ENCODE peak calls at places on chromosomes 11 and 22, in eight cellular contexts. Z is H1; K is effector memory CD4-positive, alpha-beta T cell; F is vagina; C is Peyer's patch; B is colonic mucosa; U is cardiac muscle cell; R is GM23248. L is an unnamed sample. For H3K36me3 and H3K4me1, the result is how much of the 10 kb centered on the place peaks cover.

GRCh38 chr11:31806944-31807790 is 4.0 kb downstream of the PAX6 start:
- DNase-seq in B (no peak), F (no peak), U (no peak), Z (peak), K (no peak), R (no peak), C (no peak), L (no peak)

GRCh38 chr11:80586464-80586863 is 1145.6 kb upstream of the TENM4 start:
- DNase-seq in U (no peak), K (no peak), B (no peak), C (no peak), Z (no peak), F (no peak), R (no peak), L (no peak)

GRCh38 chr11:114562166-114562916 is 2.7 kb upstream of the NXPE1 start:
- DNase-seq in B (no peak), K (no peak), F (no peak), U (peak), R (peak), Z (no peak), C (no peak), L (no peak)

GRCh38 chr11:13073119-13073981 is 64.2 kb downstream of the RASSF10 start:
- DNase-seq in R (peak), B (no peak), K (no peak), Z (no peak), U (peak), F (no peak), C (no peak), L (no peak)

GRCh38 chr11:134252539-134253188 is 488 bp downstream of the THYN1 start:
- DNase-seq in U (peak), R (peak), F (no peak), Z (no peak), K (no peak), C (peak), B (peak), L (no peak)

GRCh38 chr11:123630126-123630531 is 24.3 kb downstream of the SCN3B start:
- DNase-seq in B (no peak), U (no peak), F (no peak), R (no peak), Z (no peak), C (no peak), K (no peak), L (no peak)

GRCh38 chr11:31236052-31236652 is 133.4 kb downstream of the DCDC1 start:
- DNase-seq in Z (no peak), F (no peak), R (peak), C (no peak), K (no peak), U (peak), B (no peak), L (no peak)

GRCh38 chr11:35968386-35969088 is 24.7 kb downstream of the LDLRAD3 start:
- DNase-seq in B (no peak), R (no peak), U (no peak), Z (no peak), C (no peak), F (no peak), K (no peak), L (no peak)

GRCh38 chr22:28112548-28113043 is 193.5 kb upstream of the PITPNB start:
- DNase-seq in B (no peak), R (peak), F (no peak), K (no peak), Z (no peak), U (peak), C (no peak), L (no peak)

GRCh38 chr11:11408436-11409221 is 55.6 kb upstream of the CSNK2A3 start:
- DNase-seq in K (no peak), U (no peak), R (peak), Z (no peak), B (no peak), F (no peak), C (no peak), L (no peak)

GRCh38 chr11:109547356-109548027 is 125.5 kb downstream of the C11orf87 start:
- DNase-seq in B (no peak), R (peak), F (no peak), C (no peak), U (peak), K (no peak), Z (no peak), L (no peak)

GRCh38 chr22:33325232-33326004 is 267.2 kb upstream of the SYN3 start:
- DNase-seq in F (no peak), R (no peak), K (no peak), B (peak), C (no peak), Z (no peak), U (no peak), L (no peak)

DNA sequence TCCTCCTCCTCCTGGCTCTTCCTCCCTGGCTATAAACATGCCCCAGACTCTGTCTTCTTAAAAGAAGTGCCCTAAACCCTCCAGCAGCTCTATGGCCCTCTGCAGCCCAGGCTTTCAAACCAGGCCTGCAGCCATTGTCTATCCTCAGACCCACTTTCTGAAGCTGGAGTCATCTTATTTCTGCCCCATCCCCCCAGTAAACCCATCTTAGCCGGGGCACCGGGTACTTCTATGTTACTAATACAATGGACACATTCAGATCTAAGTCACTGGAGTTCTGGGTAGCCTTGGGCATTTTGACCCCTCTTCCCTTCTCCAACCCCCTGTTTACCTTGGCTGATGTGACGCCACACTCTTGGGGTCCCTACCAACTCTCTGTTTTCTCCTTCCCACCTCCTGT is 29.7 kb upstream of the CACNG2 start:
- DNase-seq in C (peak), Z (no peak), B (no peak), F (peak), K (no peak), R (no peak), U (no peak), L (no peak)
- H3K4me3 ChIP-seq in C (no peak), Z (no peak), B (no peak), F (no peak), K (no peak), R (no peak), U (no peak), L (no peak)

GRCh38 chr11:61414547-61414946 is 15.2 kb downstream of the CPSF7 start:
- DNase-seq in C (no peak), Z (no peak), F (no peak), K (no peak), R (no peak), B (no peak), U (no peak), L (no peak)
- H3K36me3 ChIP-seq in C (under half), Z (half or more), F (half or more), K (half or more), R (half or more), B (half or more), U (half or more), L (under half)

DNA sequence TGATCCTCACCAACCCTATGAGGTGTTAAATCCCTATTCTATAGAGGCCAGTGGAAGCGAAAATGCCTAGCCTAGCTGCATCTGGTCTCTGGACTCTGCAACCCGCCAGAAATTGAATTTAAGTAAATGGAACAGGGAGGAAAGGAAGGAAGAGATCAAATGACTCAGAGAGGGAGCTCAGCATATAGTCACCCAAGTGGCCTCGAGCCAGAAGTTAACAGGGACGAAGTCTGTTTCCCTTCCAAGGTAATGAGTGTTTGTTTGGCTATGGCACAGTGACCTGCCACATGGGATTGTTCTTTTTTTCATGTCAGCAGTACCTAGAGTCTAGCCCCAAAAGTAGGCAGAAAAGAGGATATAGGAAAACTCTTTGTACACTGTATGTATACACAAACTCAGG is 66.3 kb downstream of the PAK1 start:
- DNase-seq in R (peak), B (peak), F (no peak), C (peak), U (peak), Z (no peak), K (no peak), L (no peak)
- H3K4me1 ChIP-seq in R (under half), B (under half), F (under half), C (under half), U (under half), Z (under half), K (under half), L (under half)

DNA sequence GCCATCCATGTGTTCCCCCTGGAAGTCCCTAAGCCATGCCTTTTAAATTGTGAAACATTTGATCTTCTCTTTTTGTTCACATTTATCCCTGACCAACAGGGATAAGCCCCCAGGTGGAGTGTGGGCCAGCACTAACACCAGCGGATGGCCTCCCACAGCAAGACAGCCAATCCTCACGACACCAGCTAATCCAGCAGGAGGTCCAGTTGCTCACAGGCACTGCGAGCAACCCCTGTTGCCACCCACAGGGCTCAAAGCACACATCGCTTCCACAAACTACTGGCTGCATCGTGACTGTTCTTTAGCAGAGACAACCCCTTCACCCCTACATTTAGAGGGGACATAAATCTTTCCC is 2.0 kb downstream of the PCSK7 start:
- DNase-seq in F (no peak), C (no peak), Z (no peak), B (no peak), R (no peak), K (no peak), U (no peak), L (no peak)
- H3K4me3 ChIP-seq in F (no peak), C (no peak), Z (no peak), B (no peak), R (no peak), K (peak), U (no peak), L (no peak)